ENCODE peak calls at places on chromosomes 5 and 9, in ten cellular contexts. K is head of caudate nucleus, B is GM23338, F is ELF-1, C is neuronal stem cell, S is SW480, E is NCI-H2081 treated with DMSO at 0.1 percent for 48 hours, U is HCEC 1CT, W is pons, Q is posterior cingulate gyrus. J is an unnamed sample.

GRCh38 chr9:22124263-22125011 is 115.3 kb upstream of the CDKN2B start:
- DNase-seq in K (no peak), B (no peak), F (no peak), C (no peak), S (peak; percentile 82), E (no peak), U (peak; percentile 58), W (no peak), Q (no peak), J (peak; percentile 68)

GRCh38 chr5:55234171-55234700 is 828 bp upstream of the CCNO start:
- DNase-seq in K (no peak), B (peak; percentile 56), F (peak; percentile 67), C (no peak), S (peak; percentile 42), E (no peak), U (peak; percentile 31), W (peak; percentile 2), Q (peak; percentile 67), J (peak; percentile 45)

GRCh38 chr5:664343-664993 is 28.7 kb downstream of the TPPP start:
- DNase-seq in K (no peak), B (no peak), F (no peak), C (no peak), S (no peak), E (no peak), U (no peak), W (no peak), Q (no peak), J (no peak)

GRCh38 chr5:150579462-150580400 is 60.7 kb upstream of the SYNPO start:
- DNase-seq in K (no peak), B (no peak), F (no peak), C (no peak), S (no peak), E (no peak), U (no peak), W (no peak), Q (no peak), J (no peak)

GRCh38 chr9:5448461-5448860 is 1.9 kb upstream of the CD274 start:
- DNase-seq in K (no peak), B (no peak), F (no peak), C (no peak), S (no peak), E (no peak), U (no peak), W (no peak), Q (no peak), J (no peak)

GRCh38 chr5:181160144-181160754 is 12.9 kb downstream of the OR2V2 start:
- DNase-seq in K (peak; percentile 74), B (peak; percentile 91), F (peak; percentile 87), C (peak; percentile 61), S (peak; percentile 61), E (no peak), U (peak; percentile 39), W (peak; percentile 57), Q (peak; percentile 86), J (peak; percentile 85)

GRCh38 chr9:19127881-19128719 is 808 bp upstream of the PLIN2 start:
- DNase-seq in K (no peak), B (peak; percentile 64), F (peak; percentile 75), C (peak; percentile 38), S (no peak), E (no peak), U (peak; percentile 51), W (peak; percentile 28), Q (no peak), J (peak; percentile 53)

GRCh38 chr5:142143878-142144277 is 35.3 kb downstream of the NDFIP1 start:
- DNase-seq in K (no peak), B (peak; percentile 62), F (no peak), C (no peak), S (peak; percentile 61), E (no peak), U (peak; percentile 28), W (peak; percentile 48), Q (no peak), J (peak; percentile 68)

GRCh38 chr5:145925353-145925752 is 11.0 kb upstream of the SH3RF2 start:
- DNase-seq in K (no peak), B (peak; percentile 67), F (no peak), C (no peak), S (peak; percentile 66), E (no peak), U (peak; percentile 89), W (no peak), Q (no peak), J (peak; percentile 92)

GRCh38 chr5:1488882-1489680 is 34.7 kb downstream of the LPCAT1 start:
- DNase-seq in K (no peak), B (no peak), F (no peak), C (no peak), S (no peak), E (no peak), U (peak; percentile 82), W (no peak), Q (no peak), J (peak; percentile 79)

GRCh38 chr5:117953272-117953671 is 1035.1 kb downstream of the DTWD2 start:
- DNase-seq in K (no peak), B (no peak), F (no peak), C (no peak), S (no peak), E (no peak), U (no peak), W (no peak), Q (no peak), J (no peak)

GRCh38 chr5:133942589-133943474 is 25.6 kb downstream of the C5orf15 start:
- DNase-seq in K (no peak), B (no peak), F (no peak), C (no peak), S (no peak), E (no peak), U (no peak), W (no peak), Q (no peak), J (no peak)

GRCh38 chr9:137634016-137634415 is 15.2 kb downstream of the EHMT1 start:
- DNase-seq in K (no peak), B (no peak), F (no peak), C (no peak), S (no peak), E (no peak), U (no peak), W (no peak), Q (no peak), J (no peak)